ENCODE peak calls at places on chromosomes 2 and 18, in ten cellular contexts. J, L, U, M, F, E, K, W, C and I are unnamed samples.

GRCh38 chr2:20042531-20042930 is 8.9 kb downstream of the LAPTM4A start:
- DNase-seq in K (peak; percentile 58), W (no peak), C (no peak), U (no peak), M (no peak), J (no peak), L (peak; percentile 50), F (no peak), E (no peak), I (no peak)

GRCh38 chr18:62294073-62294472 is 31.0 kb upstream of the TNFRSF11A start:
- DNase-seq in C (no peak), M (no peak), F (no peak), E (no peak), K (no peak), U (no peak), J (no peak), W (no peak), L (no peak), I (no peak)

GRCh38 chr2:229445501-229446294 is 174.6 kb upstream of the PID1 start:
- DNase-seq in M (peak; percentile 40), F (peak; percentile 44), W (no peak), C (peak; percentile 63), K (no peak), L (peak; percentile 88), U (no peak), E (no peak), J (no peak), I (no peak)

GRCh38 chr2:181185948-181186347 is 205.5 kb downstream of the UBE2E3 start:
- DNase-seq in C (peak; percentile 26), U (no peak), F (no peak), K (no peak), W (no peak), E (no peak), M (peak; percentile 53), L (no peak), J (no peak), I (no peak)

GRCh38 chr2:227623225-227623624 is 5.9 kb downstream of the SCYGR4 start:
- DNase-seq in M (peak; percentile 66), C (peak; percentile 66), W (no peak), L (peak; percentile 54), J (no peak), U (no peak), F (no peak), K (no peak), E (no peak), I (no peak)

GRCh38 chr2:240629968-240630770 is 4.9 kb downstream of the GPR35 start:
- DNase-seq in W (no peak), C (no peak), J (no peak), U (no peak), K (no peak), E (no peak), F (no peak), M (no peak), L (no peak), I (no peak)

GRCh38 chr18:40987581-40987980 is 967.5 kb upstream of the PIK3C3 start:
- DNase-seq in W (no peak), E (no peak), K (peak; percentile 51), U (no peak), C (no peak), J (no peak), F (no peak), M (no peak), L (no peak), I (no peak)

GRCh38 chr18:21117385-21118135 is 5.9 kb upstream of the ROCK1 start:
- DNase-seq in U (no peak), K (peak; percentile 14), L (peak; percentile 95), E (no peak), W (no peak), J (no peak), M (peak; percentile 90), C (peak; percentile 93), F (no peak), I (no peak)

GRCh38 chr2:47002480-47003381 is 87.1 kb upstream of the MCFD2 start:
- DNase-seq in F (peak; percentile 39), K (peak; percentile 87), C (peak; percentile 53), L (no peak), U (no peak), E (peak; percentile 51), M (no peak), J (no peak), W (no peak), I (no peak)

GRCh38 chr2:30588891-30589495 is 141.9 kb downstream of the LCLAT1 start:
- DNase-seq in M (no peak), C (no peak), E (no peak), K (no peak), U (no peak), J (no peak), F (no peak), W (no peak), L (no peak), I (no peak)

GRCh38 chr18:59052965-59053960 is 86.4 kb upstream of the SEC11C start:
- DNase-seq in E (no peak), L (no peak), K (no peak), W (no peak), F (no peak), U (no peak), M (no peak), C (peak; percentile 95), J (no peak), I (no peak)

GRCh38 chr2:240815761-240816583 is 4.0 kb downstream of the KIF1A start:
- DNase-seq in F (no peak), W (no peak), M (no peak), K (no peak), U (no peak), E (no peak), C (no peak), L (no peak), J (no peak), I (no peak)

GRCh38 chr2:176079285-176079830 is 4.4 kb downstream of the EVX2 start:
- DNase-seq in C (no peak), M (no peak), U (peak; percentile 40), K (peak; percentile 46), E (peak; percentile 37), F (no peak), J (no peak), L (no peak), W (no peak), I (no peak)

GRCh38 chr2:46042207-46042637 is 255.0 kb upstream of the EPAS1 start:
- DNase-seq in K (no peak), L (no peak), U (no peak), E (no peak), W (no peak), F (no peak), M (no peak), J (no peak), C (no peak), I (no peak)

GRCh38 chr2:232393556-232393955 is 13.1 kb upstream of the ALPG start:
- DNase-seq in M (no peak), E (no peak), W (no peak), F (no peak), C (no peak), U (no peak), J (no peak), K (no peak), L (no peak), I (no peak)

GRCh38 chr2:142131016-142131714 is at the start of gene LRP1B:
- DNase-seq in M (peak; percentile 65), J (no peak), E (no peak), K (peak; percentile 81), L (peak; percentile 15), C (peak; percentile 15), U (no peak), W (no peak), F (no peak), I (no peak)

GRCh38 chr2:209577376-209578357 is 153.8 kb downstream of the MAP2 start:
- DNase-seq in M (peak; percentile 7), J (no peak), W (no peak), K (no peak), L (peak; percentile 31), E (no peak), U (no peak), F (no peak), C (peak; percentile 8), I (no peak)

GRCh38 chr2:201402651-201403573 is 45.8 kb upstream of the FLACC1 start:
- DNase-seq in E (no peak), K (no peak), U (no peak), L (peak; percentile 38), F (no peak), C (peak; percentile 86), J (no peak), W (no peak), M (no peak), I (no peak)

GRCh38 chr18:58769321-58769720 is 95.4 kb upstream of the ZNF532 start:
- DNase-seq in E (no peak), J (no peak), F (no peak), K (no peak), W (no peak), M (no peak), C (no peak), L (no peak), U (no peak), I (no peak)

GRCh38 chr18:49725809-49726514 is 87.4 kb downstream of the ACAA2 start:
- DNase-seq in U (no peak), F (peak; percentile 50), W (no peak), L (peak; percentile 100), C (peak; percentile 93), K (peak; percentile 100), E (no peak), M (peak; percentile 89), J (no peak), I (no peak)

GRCh38 chr2:158766524-158766923 is 28.6 kb upstream of the DAPL1 start:
- DNase-seq in M (no peak), J (no peak), F (no peak), U (no peak), K (no peak), W (no peak), E (no peak), L (no peak), C (no peak), I (no peak)

GRCh38 chr2:100397117-100397860 is 20.2 kb downstream of the CHST10 start:
- DNase-seq in M (no peak), K (no peak), U (no peak), F (no peak), L (peak; percentile 43), J (no peak), E (no peak), C (no peak), W (no peak), I (no peak)

GRCh38 chr2:166651080-166651675 is 157.1 kb upstream of the SCN7A start:
- DNase-seq in K (peak; percentile 35), E (no peak), U (no peak), F (no peak), L (peak; percentile 20), J (no peak), C (no peak), W (no peak), M (peak; percentile 53), I (no peak)

GRCh38 chr2:119179951-119180350 is 21.4 kb upstream of the C1QL2 start:
- DNase-seq in E (no peak), W (no peak), U (no peak), F (no peak), J (no peak), K (no peak), L (no peak), C (no peak), M (peak; percentile 25), I (no peak)